ENCODE peak calls at places on chromosome 13, in five cellular contexts. S, N, P, H and O are unnamed samples.
A peak's percentile ranks its signal among the peaks of the same experiment; 100 is the strongest.

GRCh38 chr13:48161530-48162179 is 66.8 kb upstream of the MED4 start:
- DNase-seq in S (no peak), N (peak; percentile 50), P (no peak), H (peak; percentile 55), O (no peak)

GRCh38 chr13:110916671-110917142 is 1.8 kb upstream of the ANKRD10 start:
- DNase-seq in P (no peak), N (no peak), H (no peak), S (peak; percentile 79), O (no peak)

GRCh38 chr13:109332501-109333499 is 453.6 kb downstream of the IRS2 start:
- DNase-seq in H (no peak), S (no peak), N (no peak), P (no peak), O (no peak)

GRCh38 chr13:99614465-99614885 is 113.2 kb downstream of the TM9SF2 start:
- DNase-seq in H (no peak), S (no peak), N (peak; percentile 72), P (peak; percentile 33), O (no peak)

GRCh38 chr13:87684850-87685735 is 13.9 kb downstream of the SLITRK5 start:
- DNase-seq in H (no peak), N (no peak), P (no peak), S (no peak), O (no peak)

GRCh38 chr13:48094404-48094780 is 512 bp downstream of the MED4 start:
- DNase-seq in N (no peak), S (no peak), H (no peak), P (peak; percentile 4), O (no peak)

GRCh38 chr13:106212436-106213010 is 322.9 kb downstream of the EFNB2 start:
- DNase-seq in N (no peak), S (no peak), P (no peak), H (no peak), O (no peak)

GRCh38 chr13:49625392-49626137 is 2.7 kb upstream of the ARL11 start:
- DNase-seq in N (peak; percentile 94), P (no peak), H (no peak), S (peak; percentile 6), O (peak; percentile 90)

GRCh38 chr13:27339299-27339698 is 68.7 kb downstream of the RASL11A start:
- DNase-seq in N (no peak), P (no peak), H (peak; percentile 29), S (peak; percentile 42), O (no peak)

GRCh38 chr13:102726430-102726829 is 31.6 kb upstream of the METTL21C start:
- DNase-seq in S (no peak), N (no peak), H (no peak), P (no peak), O (no peak)

GRCh38 chr13:29059837-29060236 is 239.7 kb downstream of the MTUS2 start:
- DNase-seq in S (no peak), N (peak; percentile 26), H (no peak), P (no peak), O (no peak)

GRCh38 chr13:109626386-109627171 is 159.8 kb downstream of the IRS2 start:
- DNase-seq in H (no peak), S (no peak), N (no peak), P (no peak), O (no peak)

GRCh38 chr13:41017153-41017552 is 2.0 kb downstream of the ELF1 start:
- DNase-seq in P (peak; percentile 47), H (no peak), N (no peak), S (no peak), O (peak; percentile 64)

GRCh38 chr13:26037302-26037701 is 14.5 kb downstream of the SHISA2 start:
- DNase-seq in P (no peak), N (no peak), H (no peak), S (no peak), O (no peak)

GRCh38 chr13:83824561-83824960 is 57.7 kb downstream of the SLITRK1 start:
- DNase-seq in N (no peak), P (no peak), H (no peak), S (no peak), O (no peak)

DNA sequence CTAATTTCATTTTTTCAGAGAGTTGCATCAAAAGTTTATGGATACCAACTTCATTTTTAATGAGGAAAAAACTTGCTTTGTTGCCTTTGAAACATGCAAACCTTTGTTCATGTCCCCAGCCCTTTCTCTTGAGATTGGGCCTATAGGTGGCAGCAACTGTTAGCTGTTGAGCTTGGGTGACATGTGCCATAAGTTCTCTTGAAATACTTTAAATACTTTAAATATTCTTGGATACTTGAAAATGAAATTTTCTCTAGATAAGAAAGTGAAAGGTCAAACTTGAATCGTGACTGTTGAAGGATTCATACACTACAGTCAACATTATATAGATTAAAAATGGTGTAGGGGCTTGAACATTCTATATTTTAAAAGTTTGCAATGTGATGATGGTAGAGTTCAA is 294.9 kb downstream of the NDFIP2 start:
- DNase-seq in N (no peak), H (peak; percentile 47), S (peak; percentile 87), P (no peak), O (peak; percentile 61)
- H3K4me1 ChIP-seq in N (no peaks in the 10 kb centered on the region), H (peaks cover 17% of the 10 kb centered on the region), S (peaks cover 7% of the 10 kb centered on the region), P (no peaks in the 10 kb centered on the region), O (no peaks in the 10 kb centered on the region)

DNA sequence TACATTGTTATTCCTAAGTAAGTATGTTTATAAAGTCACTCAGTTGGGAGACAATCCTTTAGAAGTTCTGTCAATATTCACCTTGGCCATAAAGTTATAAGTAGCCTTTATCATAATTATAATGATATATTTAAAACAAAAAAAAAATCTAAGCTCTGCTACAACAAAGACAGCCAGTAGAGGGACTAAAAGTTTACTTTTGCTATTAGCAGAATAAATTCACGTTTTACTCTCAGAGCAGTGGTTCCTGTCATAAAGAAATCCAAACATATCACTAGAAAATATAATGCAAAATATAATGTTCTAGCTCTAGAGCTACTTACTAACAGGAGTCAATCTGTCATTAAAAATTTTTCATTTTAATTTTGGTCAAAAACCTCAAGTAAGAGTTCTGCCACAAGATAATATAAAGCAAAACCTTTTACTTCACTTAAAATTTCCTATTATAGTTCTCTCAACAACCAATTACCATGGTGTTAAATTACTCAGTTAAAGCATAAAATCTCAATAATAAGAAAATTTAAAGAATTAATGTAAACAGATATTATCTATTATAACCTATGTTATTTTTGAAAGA is 17.7 kb downstream of the INTS6 start:
- DNase-seq in N (no peak), H (no peak), P (no peak), S (peak; percentile 49), O (no peak)
- TF ChIP-seq CTCF in N (peak; percentile 47), H (peak; percentile 35), P (peak; percentile 51), S (peak; percentile 73), O (peak; percentile 46)

DNA sequence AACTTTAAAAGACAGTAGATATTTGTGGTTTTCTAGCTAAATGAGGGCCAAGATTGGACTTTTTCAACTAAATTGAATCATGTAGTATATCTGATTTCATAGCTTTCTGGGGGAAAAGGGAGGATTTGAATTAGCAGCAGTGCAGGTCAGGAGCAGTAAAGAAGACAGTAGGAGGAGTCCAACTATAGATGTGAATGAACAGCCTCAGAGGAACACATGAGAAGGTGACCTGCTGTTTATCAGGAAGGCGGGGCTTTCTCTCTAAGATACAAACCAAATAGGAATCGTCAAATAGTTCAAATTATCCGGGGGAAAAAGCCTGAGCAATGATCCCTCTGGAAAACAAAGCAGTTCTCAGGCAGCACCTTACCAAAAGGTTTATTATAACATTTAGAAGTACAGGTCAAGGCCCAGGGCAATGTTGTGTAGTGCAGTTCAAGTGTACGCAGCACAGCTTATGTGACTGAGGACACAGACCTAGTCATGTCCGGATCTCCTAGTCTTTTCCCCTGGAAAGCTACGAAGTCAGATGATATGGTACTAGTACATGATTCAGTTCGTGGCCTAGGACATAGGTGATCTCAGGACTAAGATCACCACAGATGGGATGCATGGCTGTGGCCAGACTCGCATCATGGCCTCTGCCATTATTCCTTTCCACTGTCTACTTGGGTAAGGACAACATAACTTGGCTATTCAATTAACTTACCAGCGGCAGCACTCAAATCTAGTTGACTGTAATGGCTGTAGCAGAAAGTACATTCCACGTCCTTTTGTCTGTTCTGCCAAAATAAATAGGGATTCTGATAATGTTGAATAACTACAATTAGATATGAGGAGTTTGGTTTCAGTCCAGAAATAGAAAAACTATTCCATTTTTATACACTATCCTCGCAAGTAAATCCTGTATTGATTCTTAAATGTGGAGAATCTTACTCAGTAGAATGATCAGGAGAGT is 40.3 kb downstream of the MPHOSPH8 start:
- DNase-seq in N (no peak), S (no peak), P (no peak), H (no peak), O (no peak)
- TF ChIP-seq POLR2A in N (no peak), S (no peak), P (no peak), H (no peak), O (no peak)

GRCh38 chr13:21696865-21697448 is 26.1 kb downstream of the FGF9 start:
- DNase-seq in N (no peak), P (no peak), S (no peak), H (no peak), O (no peak)
- H3K4me1 ChIP-seq in N (peaks cover 3% of the 10 kb centered on the region), P (no peaks in the 10 kb centered on the region), S (no peaks in the 10 kb centered on the region), H (no peaks in the 10 kb centered on the region), O (no peaks in the 10 kb centered on the region)